ENCODE peak calls at places on chromosomes 5 and 9, in six cellular contexts. S is HL-60; E is SW480; M is activated naive CD4-positive, alpha-beta T cell treated with anti-CD3 and anti-CD28 coated beads, Interleukin-2, amount 50 U/mL, for 16 hours; B is fibroblast of the conjunctiva; C is activated effector memory CD4-positive, alpha-beta T cell treated with anti-CD3 and anti-CD28 coated beads, Interleukin-2, amount 50 U/mL, for 16 hours. K is an unnamed sample.
A peak's percentile ranks its signal among the peaks of the same experiment; 100 is the strongest.

GRCh38 chr5:143355710-143356109 is 47.8 kb downstream of the NR3C1 start:
- DNase-seq in S (no peak), E (peak; percentile 85), M (peak; percentile 40), B (peak; percentile 90), C (peak; percentile 79), K (no peak)

GRCh38 chr5:173238312-173239232 is 3.6 kb upstream of the NKX2-5 start:
- DNase-seq in S (no peak), E (no peak), M (no peak), B (no peak), C (no peak), K (no peak)

GRCh38 chr5:177405805-177406204 is 3.6 kb downstream of the F12 start:
- DNase-seq in S (peak; percentile 94), E (no peak), M (no peak), B (no peak), C (no peak), K (no peak)

GRCh38 chr9:114953016-114953415 is 22.6 kb upstream of the TNFSF8 start:
- DNase-seq in S (no peak), E (no peak), M (no peak), B (no peak), C (no peak), K (no peak)

GRCh38 chr5:93579561-93580386 is 1.2 kb downstream of the NR2F1-AS1 start:
- DNase-seq in S (no peak), E (peak; percentile 28), M (no peak), B (no peak), C (no peak), K (no peak)

GRCh38 chr9:3224931-3225330 is 300.9 kb downstream of the RFX3 start:
- DNase-seq in S (no peak), E (no peak), M (no peak), B (no peak), C (no peak), K (no peak)

GRCh38 chr5:151612689-151613427 is 21.7 kb upstream of the FAT2 start:
- DNase-seq in S (no peak), E (peak; percentile 82), M (peak; percentile 67), B (no peak), C (peak; percentile 73), K (no peak)

GRCh38 chr5:152560508-152561137 is 155.5 kb upstream of the NMUR2 start:
- DNase-seq in S (peak; percentile 44), E (peak; percentile 40), M (no peak), B (peak; percentile 41), C (peak; percentile 64), K (peak; percentile 76)

GRCh38 chr9:34072410-34072809 is 23.7 kb upstream of the UBAP2 start:
- DNase-seq in S (no peak), E (no peak), M (no peak), B (no peak), C (no peak), K (no peak)

GRCh38 chr9:70413427-70413797 is 1.0 kb downstream of the KLF9 start:
- DNase-seq in S (peak; percentile 42), E (no peak), M (peak; percentile 72), B (no peak), C (no peak), K (no peak)

GRCh38 chr9:134364391-134365114 is 38.3 kb downstream of the RXRA start:
- DNase-seq in S (no peak), E (no peak), M (no peak), B (no peak), C (peak; percentile 66), K (no peak)

GRCh38 chr5:90640484-90641059 is 82.0 kb downstream of the ADGRV1 start:
- DNase-seq in S (no peak), E (no peak), M (no peak), B (no peak), C (no peak), K (no peak)

GRCh38 chr9:95406114-95406513 is 88.6 kb upstream of the FANCC start:
- DNase-seq in S (no peak), E (no peak), M (no peak), B (peak; percentile 48), C (no peak), K (no peak)

GRCh38 chr5:27830551-27830950 is 792.2 kb upstream of the CDH9 start:
- DNase-seq in S (no peak), E (no peak), M (no peak), B (no peak), C (no peak), K (no peak)

GRCh38 chr5:72141440-72142271 is 34.4 kb downstream of the MAP1B start:
- DNase-seq in S (no peak), E (no peak), M (no peak), B (peak; percentile 94), C (no peak), K (no peak)

GRCh38 chr5:93596676-93597441 is 13.8 kb downstream of the NR2F1 start:
- DNase-seq in S (peak; percentile 60), E (peak; percentile 38), M (no peak), B (no peak), C (no peak), K (no peak)

GRCh38 chr5:146667633-146668032 is 151.6 kb upstream of the GPR151 start:
- DNase-seq in S (no peak), E (peak; percentile 19), M (no peak), B (no peak), C (no peak), K (no peak)

GRCh38 chr9:81902601-81903000 is 25.6 kb upstream of the SPATA31D4 start:
- DNase-seq in S (no peak), E (no peak), M (no peak), B (no peak), C (no peak), K (no peak)

GRCh38 chr5:90645024-90645610 is 86.5 kb downstream of the ADGRV1 start:
- DNase-seq in S (no peak), E (peak; percentile 4), M (no peak), B (no peak), C (no peak), K (no peak)

GRCh38 chr5:83470516-83470915 is 1.0 kb upstream of the VCAN start:
- DNase-seq in S (no peak), E (no peak), M (no peak), B (no peak), C (no peak), K (no peak)

GRCh38 chr9:87286506-87286905 is 211.2 kb upstream of the DAPK1 start:
- DNase-seq in S (no peak), E (no peak), M (no peak), B (no peak), C (no peak), K (no peak)

GRCh38 chr9:90775657-90776056 is 26.0 kb upstream of the SYK start:
- DNase-seq in S (no peak), E (no peak), M (no peak), B (no peak), C (no peak), K (no peak)

GRCh38 chr5:112146323-112146848 is 272.7 kb downstream of the EPB41L4A start:
- DNase-seq in S (no peak), E (no peak), M (no peak), B (peak; percentile 64), C (no peak), K (peak; percentile 77)

GRCh38 chr5:151562019-151562707 is 29.0 kb downstream of the FAT2 start:
- DNase-seq in S (no peak), E (no peak), M (no peak), B (no peak), C (no peak), K (no peak)

GRCh38 chr9:133763272-133764183 is 25.4 kb upstream of the SARDH start:
- DNase-seq in S (no peak), E (no peak), M (no peak), B (no peak), C (peak; percentile 50), K (no peak)

GRCh38 chr9:136532799-136533774 is 12.8 kb downstream of the NOTCH1 start:
- DNase-seq in S (peak; percentile 75), E (peak; percentile 33), M (peak; percentile 74), B (no peak), C (peak; percentile 82), K (no peak)

K was measured in ascending aorta.